ENCODE peak calls at places on chromosomes 16 and 17, in four cellular contexts. F is SW 1271; B is stimulated activated naive CD8-positive, alpha-beta T cell treated with anti-CD3 and anti-CD28 coated beads, Interleukin-15, amount 100 ng/mL, for 72 hours; K is esophagus muscularis mucosa. U is an unnamed sample.

GRCh38 chr17:50421308-50422031 is 4.5 kb upstream of the ACSF2 start:
- DNase-seq in F (no peak), K (no peak), B (no peak), U (no peak)

GRCh38 chr17:7252176-7253043 is at the start of gene ELP5:
- DNase-seq in K (peak; percentile 98), F (peak; percentile 95), B (peak; percentile 93), U (peak; percentile 98)

GRCh38 chr17:290121-290521 is 62.5 kb downstream of the RPH3AL start:
- DNase-seq in F (no peak), K (no peak), B (no peak), U (no peak)

GRCh38 chr17:41910701-41911391 is 7.9 kb downstream of the ACLY start:
- DNase-seq in F (no peak), B (no peak), K (no peak), U (no peak)

GRCh38 chr17:46727572-46728348 is 90.7 kb downstream of the WNT3 start:
- DNase-seq in F (peak; percentile 66), K (no peak), B (no peak), U (no peak)

GRCh38 chr17:27379863-27380533 is 76.2 kb upstream of the KSR1 start:
- DNase-seq in B (no peak), F (no peak), K (no peak), U (peak; percentile 72)

GRCh38 chr17:57880086-57880456 is 30.2 kb upstream of the MRPS23 start:
- DNase-seq in B (no peak), K (no peak), F (no peak), U (no peak)

GRCh38 chr17:37766951-37767350 is 22.1 kb upstream of the HNF1B start:
- DNase-seq in K (no peak), B (no peak), F (no peak), U (no peak)

GRCh38 chr17:78313735-78314648 is 45.9 kb downstream of the SOCS3 start:
- DNase-seq in B (peak; percentile 74), K (no peak), F (peak; percentile 62), U (peak; percentile 97)

GRCh38 chr16:11329080-11329491 is 16.2 kb upstream of the RMI2 start:
- DNase-seq in K (no peak), F (no peak), B (no peak), U (no peak)

GRCh38 chr16:67186550-67186950 is 2.8 kb upstream of the MATCAP1 start:
- DNase-seq in B (no peak), F (no peak), K (no peak), U (no peak)

GRCh38 chr17:63516910-63517824 is 6.0 kb upstream of the KCNH6 start:
- DNase-seq in K (no peak), B (peak; percentile 53), F (peak; percentile 42), U (peak; percentile 67)

GRCh38 chr17:44792276-44792675 is 33.5 kb downstream of the ADAM11 start:
- DNase-seq in B (no peak), F (no peak), K (no peak), U (no peak)

GRCh38 chr16:66188786-66189725 is 177.4 kb upstream of the CDH5 start:
- DNase-seq in K (peak; percentile 84), F (no peak), B (no peak), U (no peak)

GRCh38 chr17:65220732-65221131 is 83.6 kb downstream of the RGS9 start:
- DNase-seq in K (no peak), B (no peak), F (peak; percentile 12), U (no peak)

GRCh38 chr17:57375770-57376181 is 119.5 kb downstream of the MSI2 start:
- DNase-seq in K (no peak), B (no peak), F (no peak), U (no peak)

GRCh38 chr16:86355114-86355513 is 155.2 kb upstream of the FOXF1 start:
- DNase-seq in F (no peak), K (no peak), B (no peak), U (no peak)

GRCh38 chr17:2905269-2905668 is 109.0 kb downstream of the RAP1GAP2 start:
- DNase-seq in B (no peak), F (no peak), K (no peak), U (no peak)

GRCh38 chr17:4007346-4008081 is 43.3 kb upstream of the ATP2A3 start:
- DNase-seq in B (no peak), K (no peak), F (no peak), U (no peak)

GRCh38 chr16:26550111-26550610 is 516.6 kb upstream of the C16orf82 start:
- DNase-seq in B (no peak), F (no peak), K (no peak), U (no peak)

GRCh38 chr17:78252111-78252634 is 20.7 kb downstream of the TMEM235 start:
- DNase-seq in B (peak; percentile 57), K (no peak), F (no peak), U (no peak)

GRCh38 chr16:87044829-87045228 is 272.4 kb downstream of the C16orf95 start:
- DNase-seq in F (no peak), K (no peak), B (no peak), U (no peak)

GRCh38 chr16:75506567-75506966 is 11.3 kb upstream of the CHST6 start:
- DNase-seq in K (no peak), F (peak; percentile 74), B (no peak), U (no peak)

GRCh38 chr16:57937861-57938260 is 33.1 kb downstream of the CNGB1 start:
- DNase-seq in B (no peak), F (no peak), K (no peak), U (no peak)

GRCh38 chr16:58843675-58844074 is 109.6 kb upstream of the GOT2 start:
- DNase-seq in F (peak; percentile 17), B (no peak), K (no peak), U (peak; percentile 36)

GRCh38 chr16:78383118-78383517 is 283.7 kb downstream of the WWOX start:
- DNase-seq in F (no peak), K (no peak), B (no peak), U (no peak)

GRCh38 chr17:75756451-75757085 is 8.4 kb downstream of the GALK1 start:
- DNase-seq in F (no peak), K (no peak), B (no peak), U (no peak)

GRCh38 chr17:78862073-78863023 is 21.7 kb upstream of the USP36 start:
- DNase-seq in B (no peak), F (peak; percentile 91), K (peak; percentile 97), U (peak; percentile 84)

GRCh38 chr17:50527155-50527762 is 5.3 kb upstream of the EPN3 start:
- DNase-seq in K (no peak), B (no peak), F (no peak), U (no peak)

GRCh38 chr17:40177275-40177874 is at the start of gene RAPGEFL1:
- DNase-seq in K (peak; percentile 94), B (peak; percentile 66), F (peak; percentile 42), U (peak; percentile 87)

GRCh38 chr16:29806096-29806579 is at the start of gene MAZ:
- DNase-seq in B (no peak), F (peak; percentile 97), K (peak; percentile 96), U (no peak)

GRCh38 chr16:4691666-4692412 is 1.5 kb upstream of the NUDT16L1 start:
- DNase-seq in B (no peak), F (no peak), K (no peak), U (no peak)

GRCh38 chr16:89395150-89396142 is 94.9 kb downstream of the ANKRD11 start:
- DNase-seq in F (peak; percentile 84), B (no peak), K (peak; percentile 96), U (peak; percentile 27)

GRCh38 chr17:2975469-2975958 is 87.9 kb downstream of the OR1D5 start:
- DNase-seq in B (no peak), F (no peak), K (peak; percentile 80), U (no peak)

GRCh38 chr17:60392845-60393702 is 1.1 kb upstream of the USP32 start:
- DNase-seq in K (no peak), F (peak; percentile 44), B (peak; percentile 37), U (peak; percentile 63)